ENCODE peak calls at places on chromosome 11, in five cellular contexts. W, Q, J, S and X are unnamed samples.

GRCh38 chr11:85826096-85826855 is 15.3 kb upstream of the SYTL2 start:
- DNase-seq in J (no peak), Q (peak), W (no peak), S (no peak), X (no peak)

GRCh38 chr11:65968600-65969482 is 7.3 kb downstream of the SART1 start:
- DNase-seq in S (peak), Q (peak), J (no peak), W (no peak), X (no peak)

GRCh38 chr11:134069426-134069921 is 602 bp downstream of the JAM3 start:
- DNase-seq in W (no peak), J (no peak), Q (no peak), S (no peak), X (no peak)

GRCh38 chr11:93741882-93742226 is 382 bp downstream of the C11orf54 start:
- DNase-seq in J (no peak), W (no peak), Q (peak), S (peak), X (no peak)

GRCh38 chr11:28674432-28675076 is 566.4 kb downstream of the METTL15 start:
- DNase-seq in J (no peak), Q (no peak), W (no peak), S (no peak), X (no peak)

GRCh38 chr11:61908730-61909622 is 8.4 kb downstream of the RAB3IL1 start:
- DNase-seq in Q (no peak), S (no peak), J (no peak), W (no peak), X (no peak)

GRCh38 chr11:45145421-45146071 is 893 bp upstream of the PRDM11 start:
- DNase-seq in W (peak), J (no peak), Q (no peak), S (no peak), X (no peak)

GRCh38 chr11:76806131-76806530 is 23.0 kb downstream of the TSKU start:
- DNase-seq in J (no peak), Q (no peak), S (no peak), W (peak), X (no peak)

GRCh38 chr11:114308689-114309089 is 12.5 kb downstream of the NNMT start:
- DNase-seq in S (peak), Q (peak), J (no peak), W (no peak), X (no peak)

GRCh38 chr11:33690290-33691050 is 10.2 kb downstream of the C11orf91 start:
- DNase-seq in Q (no peak), S (no peak), W (no peak), J (no peak), X (no peak)

GRCh38 chr11:61529537-61530225 is 21.1 kb downstream of the LRRC10B start:
- DNase-seq in W (no peak), J (no peak), Q (no peak), S (no peak), X (no peak)

GRCh38 chr11:88484873-88485621 is 147.5 kb upstream of the CTSC start:
- DNase-seq in W (peak), Q (peak), S (no peak), J (peak), X (no peak)

GRCh38 chr11:131754671-131755070 is 384.3 kb downstream of the NTM start:
- DNase-seq in J (no peak), W (no peak), Q (no peak), S (no peak), X (no peak)

GRCh38 chr11:130145328-130145812 is 14.2 kb upstream of the ST14 start:
- DNase-seq in Q (no peak), W (no peak), S (no peak), J (no peak), X (no peak)

GRCh38 chr11:125128450-125128849 is 17.0 kb upstream of the TMEM218 start:
- DNase-seq in W (no peak), J (no peak), Q (no peak), S (no peak), X (no peak)

GRCh38 chr11:109432105-109432504 is 10.1 kb downstream of the C11orf87 start:
- DNase-seq in S (no peak), Q (no peak), W (no peak), J (no peak), X (no peak)

GRCh38 chr11:36012979-36013378 is 69.1 kb downstream of the LDLRAD3 start:
- DNase-seq in W (no peak), J (no peak), Q (no peak), S (no peak), X (no peak)

GRCh38 chr11:74397531-74398243 is 546 bp downstream of the PGM2L1 start:
- DNase-seq in Q (peak), W (peak), J (no peak), S (peak), X (no peak)

GRCh38 chr11:76322593-76323341 is 58.2 kb downstream of the THAP12 start:
- DNase-seq in J (no peak), S (no peak), W (no peak), Q (no peak), X (no peak)

GRCh38 chr11:110087820-110088534 is 5.2 kb upstream of the ZC3H12C start:
- DNase-seq in W (no peak), S (no peak), Q (no peak), J (no peak), X (no peak)

GRCh38 chr11:93969925-93970922 is 50.9 kb upstream of the HEPHL1 start:
- DNase-seq in W (no peak), Q (no peak), S (no peak), J (no peak), X (no peak)

GRCh38 chr11:115226556-115226955 is 277.7 kb downstream of the CADM1 start:
- DNase-seq in W (no peak), Q (no peak), S (no peak), J (no peak), X (no peak)

GRCh38 chr11:96114178-96115070 is 190.5 kb upstream of the MTMR2 start:
- DNase-seq in Q (no peak), J (no peak), S (no peak), W (no peak), X (no peak)

GRCh38 chr11:32852142-32852541 is 22.4 kb downstream of the PRRG4 start:
- DNase-seq in S (no peak), Q (no peak), J (no peak), W (no peak), X (peak)

GRCh38 chr11:2750101-2750509 is 50.3 kb upstream of the KCNQ1OT1 start:
- DNase-seq in W (peak), S (no peak), J (no peak), Q (no peak), X (no peak)

GRCh38 chr11:502288-503178 is 4.5 kb downstream of the RNH1 start:
- DNase-seq in Q (no peak), J (no peak), W (no peak), S (no peak), X (no peak)

GRCh38 chr11:95682552-95682951 is 107.0 kb downstream of the FAM76B start:
- DNase-seq in W (no peak), S (no peak), Q (no peak), J (no peak), X (no peak)

GRCh38 chr11:28963189-28963588 is 855.0 kb downstream of the METTL15 start:
- DNase-seq in W (no peak), Q (no peak), S (no peak), J (no peak), X (no peak)

GRCh38 chr11:119295178-119295577 is 21.8 kb downstream of the MCAM start:
- DNase-seq in W (no peak), J (no peak), Q (no peak), S (no peak), X (no peak)

GRCh38 chr11:27398413-27398780 is 35.4 kb upstream of the CCDC34 start:
- DNase-seq in J (no peak), W (no peak), Q (no peak), S (no peak), X (no peak)

GRCh38 chr11:43788394-43788793 is 92.2 kb upstream of the ALKBH3 start:
- DNase-seq in J (no peak), S (peak), Q (peak), W (no peak), X (no peak)

GRCh38 chr11:86658534-86658933 is 13.9 kb downstream of the ME3 start:
- DNase-seq in S (no peak), J (no peak), W (no peak), Q (no peak), X (no peak)

GRCh38 chr11:75249704-75250103 is 9.1 kb downstream of the TPBGL start:
- DNase-seq in S (no peak), J (no peak), W (peak), Q (no peak), X (no peak)

GRCh38 chr11:61272731-61273130 is 22.4 kb downstream of the VWCE start:
- DNase-seq in S (no peak), J (no peak), W (no peak), Q (no peak), X (no peak)

GRCh38 chr11:77082838-77083552 is 16.2 kb downstream of the CAPN5 start:
- DNase-seq in J (no peak), Q (peak), S (peak), W (peak), X (no peak)

GRCh38 chr11:72631806-72632731 is 42.2 kb downstream of the PDE2A start:
- DNase-seq in W (no peak), S (no peak), J (no peak), Q (no peak), X (no peak)

GRCh38 chr11:128965485-128965884 is 22.8 kb upstream of the TP53AIP1 start:
- DNase-seq in S (no peak), W (no peak), Q (no peak), J (no peak), X (no peak)

GRCh38 chr11:66317322-66317765 is 500 bp upstream of the CD248 start:
- DNase-seq in W (no peak), S (no peak), J (no peak), Q (no peak), X (no peak)